ENCODE peak calls at places on chromosomes 3 and 15, in six cellular contexts. One of them, this sample, is unnamed.

GRCh38 chr3:141454906-141455602 is 31.8 kb upstream of the RASA2 start:
- DNase-seq in tibial nerve: no peak
- DNase-seq in NB4: peak; percentile 79
- DNase-seq in IMR-90: peak; percentile 88
- DNase-seq in A549: peak; percentile 88
- DNase-seq in prostate gland: peak; percentile 45
- DNase-seq in this sample: no peak

GRCh38 chr3:104066658-104067057 is 1300.1 kb upstream of the ALCAM start:
- DNase-seq in tibial nerve: no peak
- DNase-seq in NB4: no peak
- DNase-seq in IMR-90: no peak
- DNase-seq in A549: no peak
- DNase-seq in prostate gland: no peak
- DNase-seq in this sample: no peak

GRCh38 chr3:11379238-11379823 is 107.1 kb downstream of the ATG7 start:
- DNase-seq in tibial nerve: no peak
- DNase-seq in NB4: peak; percentile 53
- DNase-seq in IMR-90: peak; percentile 70
- DNase-seq in A549: peak; percentile 46
- DNase-seq in prostate gland: peak; percentile 20
- DNase-seq in this sample: no peak

GRCh38 chr3:122679467-122680291 is 960 bp upstream of the PARP14 start:
- DNase-seq in tibial nerve: no peak
- DNase-seq in NB4: peak; percentile 26
- DNase-seq in IMR-90: peak; percentile 27
- DNase-seq in A549: peak; percentile 10
- DNase-seq in prostate gland: no peak
- DNase-seq in this sample: peak; percentile 33

GRCh38 chr15:45451265-45451664 is 71.3 kb downstream of the SLC30A4 start:
- DNase-seq in tibial nerve: no peak
- DNase-seq in NB4: no peak
- DNase-seq in IMR-90: no peak
- DNase-seq in A549: no peak
- DNase-seq in prostate gland: no peak
- DNase-seq in this sample: no peak

GRCh38 chr3:15860014-15860934 is 62.5 kb upstream of the ANKRD28 start:
- DNase-seq in tibial nerve: no peak
- DNase-seq in NB4: peak; percentile 82
- DNase-seq in IMR-90: peak; percentile 58
- DNase-seq in A549: peak; percentile 81
- DNase-seq in prostate gland: peak; percentile 51
- DNase-seq in this sample: peak; percentile 86

GRCh38 chr3:9111349-9112265 is 137.8 kb downstream of the SRGAP3 start:
- DNase-seq in tibial nerve: no peak
- DNase-seq in NB4: peak; percentile 44
- DNase-seq in IMR-90: peak; percentile 0
- DNase-seq in A549: no peak
- DNase-seq in prostate gland: no peak
- DNase-seq in this sample: no peak

GRCh38 chr3:182323126-182323727 is 470.1 kb upstream of the ATP11B start:
- DNase-seq in tibial nerve: no peak
- DNase-seq in NB4: no peak
- DNase-seq in IMR-90: no peak
- DNase-seq in A549: no peak
- DNase-seq in prostate gland: no peak
- DNase-seq in this sample: no peak

GRCh38 chr3:154766765-154767503 is 313.2 kb upstream of the MME start:
- DNase-seq in tibial nerve: no peak
- DNase-seq in NB4: no peak
- DNase-seq in IMR-90: no peak
- DNase-seq in A549: no peak
- DNase-seq in prostate gland: no peak
- DNase-seq in this sample: no peak

GRCh38 chr3:34016925-34017592 is 218.6 kb downstream of the PDCD6IP start:
- DNase-seq in tibial nerve: no peak
- DNase-seq in NB4: peak; percentile 56
- DNase-seq in IMR-90: no peak
- DNase-seq in A549: no peak
- DNase-seq in prostate gland: no peak
- DNase-seq in this sample: no peak

GRCh38 chr3:140019946-140020345 is 85.0 kb downstream of the CLSTN2 start:
- DNase-seq in tibial nerve: no peak
- DNase-seq in NB4: no peak
- DNase-seq in IMR-90: no peak
- DNase-seq in A549: no peak
- DNase-seq in prostate gland: no peak
- DNase-seq in this sample: no peak

GRCh38 chr3:32975891-32976290 is 24.4 kb downstream of the CCR4 start:
- DNase-seq in tibial nerve: no peak
- DNase-seq in NB4: peak; percentile 18
- DNase-seq in IMR-90: no peak
- DNase-seq in A549: no peak
- DNase-seq in prostate gland: no peak
- DNase-seq in this sample: no peak

GRCh38 chr3:184371570-184372018 is 6.4 kb downstream of the THPO start:
- DNase-seq in tibial nerve: no peak
- DNase-seq in NB4: peak; percentile 89
- DNase-seq in IMR-90: peak; percentile 89
- DNase-seq in A549: peak; percentile 83
- DNase-seq in prostate gland: peak; percentile 88
- DNase-seq in this sample: peak; percentile 91

GRCh38 chr3:63662500-63662899 is 10.0 kb downstream of the SNTN start:
- DNase-seq in tibial nerve: no peak
- DNase-seq in NB4: no peak
- DNase-seq in IMR-90: no peak
- DNase-seq in A549: no peak
- DNase-seq in prostate gland: no peak
- DNase-seq in this sample: no peak

GRCh38 chr3:134039161-134039862 is 9.6 kb upstream of the SLCO2A1 start:
- DNase-seq in tibial nerve: no peak
- DNase-seq in NB4: peak; percentile 39
- DNase-seq in IMR-90: no peak
- DNase-seq in A549: no peak
- DNase-seq in prostate gland: no peak
- DNase-seq in this sample: no peak
- TF ChIP-seq CTCF in tibial nerve: no peak
- TF ChIP-seq CTCF in NB4: peak; percentile 27
- TF ChIP-seq CTCF in IMR-90: no peak
- TF ChIP-seq CTCF in A549: no peak
- TF ChIP-seq CTCF in prostate gland: no peak
- TF ChIP-seq CTCF in this sample: no peak

DNA sequence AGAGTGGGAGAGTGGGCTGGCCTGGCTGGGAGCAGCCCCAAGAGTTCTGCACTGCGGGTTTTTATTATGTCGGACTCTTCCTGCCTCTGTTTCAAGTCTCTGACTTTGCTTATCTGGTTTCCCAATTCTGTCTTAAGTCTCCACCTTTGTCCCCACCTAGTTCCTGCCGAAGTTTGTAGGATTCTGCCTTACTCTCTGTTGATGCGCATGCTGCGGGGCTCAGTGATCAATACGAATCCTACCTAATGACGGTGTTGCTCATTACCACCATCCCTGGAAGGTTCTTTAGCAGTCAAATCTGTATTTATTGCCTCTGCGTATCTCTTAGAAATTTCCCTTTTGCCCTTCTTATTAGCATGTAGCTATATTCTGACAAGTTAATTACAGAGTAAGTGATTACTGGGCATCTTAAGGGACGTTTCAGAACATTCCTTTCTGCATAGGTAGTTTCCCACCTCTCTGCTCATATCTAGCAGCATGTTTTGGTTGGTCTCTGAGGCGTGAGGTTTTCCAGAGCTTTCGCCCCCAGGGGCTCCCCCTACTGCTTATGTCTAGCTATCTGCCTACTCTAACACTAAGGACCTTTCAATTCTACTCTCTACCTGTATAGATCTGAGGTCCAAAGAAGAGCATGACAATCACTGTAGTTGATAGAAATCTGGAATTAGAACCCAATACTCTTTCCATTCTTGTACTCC is 236.0 kb upstream of the EIF1B start:
- DNase-seq in tibial nerve: no peak
- DNase-seq in NB4: peak; percentile 6
- DNase-seq in IMR-90: no peak
- DNase-seq in A549: no peak
- DNase-seq in prostate gland: no peak
- DNase-seq in this sample: no peak
- TF ChIP-seq POLR2A in tibial nerve: no peak
- TF ChIP-seq POLR2A in NB4: no peak
- TF ChIP-seq POLR2A in IMR-90: no peak
- TF ChIP-seq POLR2A in A549: no peak
- TF ChIP-seq POLR2A in prostate gland: no peak
- TF ChIP-seq POLR2A in this sample: no peak

GRCh38 chr15:60964527-60964926 is 264.6 kb downstream of the RORA start:
- DNase-seq in tibial nerve: no peak
- DNase-seq in NB4: no peak
- DNase-seq in IMR-90: no peak
- DNase-seq in A549: peak; percentile 13
- DNase-seq in prostate gland: peak; percentile 14
- DNase-seq in this sample: no peak
- TF ChIP-seq CTCF in tibial nerve: no peak
- TF ChIP-seq CTCF in NB4: peak; percentile 10
- TF ChIP-seq CTCF in IMR-90: no peak
- TF ChIP-seq CTCF in A549: no peak
- TF ChIP-seq CTCF in prostate gland: no peak
- TF ChIP-seq CTCF in this sample: no peak

DNA sequence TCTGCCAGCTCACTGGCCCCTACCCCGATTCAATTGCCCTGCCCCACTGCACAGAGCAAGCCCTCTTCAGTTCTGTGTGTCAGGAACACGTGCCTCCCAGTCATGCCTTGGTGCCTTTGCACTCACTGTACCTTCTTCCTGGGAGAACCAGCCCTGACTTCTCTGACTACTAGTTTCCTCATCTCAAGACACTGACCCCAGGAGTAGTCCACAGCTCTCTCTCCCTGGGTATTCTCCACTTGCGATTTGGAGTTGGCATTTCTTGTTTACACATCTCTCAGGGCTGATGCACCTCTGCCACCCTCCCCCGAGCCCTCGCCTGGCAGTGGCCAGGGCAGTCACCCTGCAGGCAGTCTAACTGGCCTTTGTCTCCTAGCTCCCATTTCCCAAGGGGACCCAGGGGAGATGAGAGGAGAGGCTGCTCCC is 5.7 kb downstream of the CISH start:
- DNase-seq in tibial nerve: no peak
- DNase-seq in NB4: no peak
- DNase-seq in IMR-90: no peak
- DNase-seq in A549: no peak
- DNase-seq in prostate gland: no peak
- DNase-seq in this sample: no peak
- TF ChIP-seq POLR2A in tibial nerve: no peak
- TF ChIP-seq POLR2A in NB4: no peak
- TF ChIP-seq POLR2A in IMR-90: no peak
- TF ChIP-seq POLR2A in A549: no peak
- TF ChIP-seq POLR2A in prostate gland: no peak
- TF ChIP-seq POLR2A in this sample: no peak

DNA sequence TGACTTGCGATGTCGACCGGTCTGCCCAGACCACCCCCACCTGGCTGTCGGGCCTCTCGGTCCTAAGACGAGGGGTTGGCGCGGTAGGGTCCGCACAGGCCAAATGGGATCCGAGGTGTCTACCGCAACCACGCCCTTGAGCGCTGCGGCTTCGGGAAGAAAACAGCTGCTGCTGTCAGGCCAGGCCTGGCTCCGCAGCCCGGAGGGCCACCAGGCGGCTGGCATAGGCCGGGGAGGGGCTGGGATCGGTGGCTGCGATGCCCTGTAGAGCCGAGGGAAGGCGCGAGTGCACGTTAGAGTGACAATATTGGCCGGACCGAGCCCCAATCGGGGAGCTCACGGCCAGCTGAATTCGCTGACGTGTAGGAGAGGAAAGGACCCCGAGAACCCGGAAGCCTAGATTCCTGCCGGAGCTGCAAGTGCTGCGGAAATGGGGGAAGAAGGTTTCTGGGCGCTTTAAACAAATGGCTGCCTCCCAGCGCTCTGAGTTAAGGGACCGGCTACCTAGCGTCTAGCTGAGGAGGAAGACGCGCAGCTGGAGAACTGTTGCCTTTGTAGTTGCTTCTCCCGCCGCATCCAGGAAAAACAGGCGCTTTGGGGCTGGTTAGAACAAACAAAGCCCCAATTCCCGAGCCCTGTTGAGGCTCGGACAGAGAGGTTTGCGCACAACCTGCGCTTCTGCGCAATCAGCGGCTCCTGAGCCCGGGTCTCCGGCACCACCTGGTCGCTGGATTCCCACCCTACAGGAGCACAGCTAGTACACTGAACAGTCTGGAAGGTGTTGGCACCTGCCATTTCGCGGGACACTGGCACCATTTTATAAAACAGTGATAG is 14.0 kb downstream of the ZIC4 start:
- DNase-seq in tibial nerve: no peak
- DNase-seq in NB4: no peak
- DNase-seq in IMR-90: no peak
- DNase-seq in A549: no peak
- DNase-seq in prostate gland: no peak
- DNase-seq in this sample: peak; percentile 55
- TF ChIP-seq CTCF in tibial nerve: no peak
- TF ChIP-seq CTCF in NB4: no peak
- TF ChIP-seq CTCF in IMR-90: no peak
- TF ChIP-seq CTCF in A549: no peak
- TF ChIP-seq CTCF in prostate gland: no peak
- TF ChIP-seq CTCF in this sample: peak; percentile 27

GRCh38 chr15:88635343-88635742 is 3.5 kb upstream of the ISG20 start:
- DNase-seq in tibial nerve: no peak
- DNase-seq in NB4: no peak
- DNase-seq in IMR-90: no peak
- DNase-seq in A549: no peak
- DNase-seq in prostate gland: no peak
- DNase-seq in this sample: no peak

GRCh38 chr15:88634449-88634848 is 4.4 kb upstream of the ISG20 start:
- DNase-seq in tibial nerve: no peak
- DNase-seq in NB4: no peak
- DNase-seq in IMR-90: no peak
- DNase-seq in A549: no peak
- DNase-seq in prostate gland: no peak
- DNase-seq in this sample: no peak

GRCh38 chr15:88637436-88637835 is 1.4 kb upstream of the ISG20 start:
- DNase-seq in tibial nerve: no peak
- DNase-seq in NB4: no peak
- DNase-seq in IMR-90: no peak
- DNase-seq in A549: no peak
- DNase-seq in prostate gland: no peak
- DNase-seq in this sample: no peak

GRCh38 chr15:88636654-88637053 is 2.2 kb upstream of the ISG20 start:
- DNase-seq in tibial nerve: no peak
- DNase-seq in NB4: no peak
- DNase-seq in IMR-90: peak; percentile 36
- DNase-seq in A549: no peak
- DNase-seq in prostate gland: no peak
- DNase-seq in this sample: no peak

DNA sequence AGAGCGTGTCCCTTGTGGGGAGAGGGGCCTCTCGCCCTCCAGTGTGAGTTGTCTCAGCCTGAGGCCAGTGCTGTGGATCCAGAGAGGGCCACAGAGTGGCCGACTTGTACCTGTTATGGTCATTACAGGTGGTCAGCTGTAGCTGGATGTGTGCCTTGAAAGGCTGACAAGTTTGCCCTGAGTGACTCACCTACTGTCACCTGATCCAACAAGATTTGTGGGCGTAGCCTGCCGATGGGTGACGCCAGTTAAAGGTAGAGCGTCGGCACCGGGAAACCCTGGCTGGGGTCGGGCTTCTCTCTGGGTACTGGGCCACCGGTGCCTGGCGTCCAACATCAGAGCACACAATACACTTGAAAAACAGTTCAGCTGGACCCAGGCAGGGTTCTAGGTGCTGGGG is 2.8 kb upstream of the ISG20 start:
- DNase-seq in tibial nerve: no peak
- DNase-seq in NB4: no peak
- DNase-seq in IMR-90: no peak
- DNase-seq in A549: peak; percentile 52
- DNase-seq in prostate gland: peak; percentile 58
- DNase-seq in this sample: peak; percentile 86
- TF ChIP-seq POLR2A in tibial nerve: no peak
- TF ChIP-seq POLR2A in NB4: no peak
- TF ChIP-seq POLR2A in IMR-90: no peak
- TF ChIP-seq POLR2A in A549: no peak
- TF ChIP-seq POLR2A in prostate gland: peak; percentile 38
- TF ChIP-seq POLR2A in this sample: peak; percentile 51

This sample was measured in body of pancreas.